ENCODE peak calls at places on chromosomes 6 and 20, in six cellular contexts. E is A673, D is HCEC 1CT, X is cardiac fibroblast, W is B cell, G is HepG2. T is an unnamed sample.

GRCh38 chr6:128259036-128259734 is 261.2 kb downstream of the PTPRK start:
- DNase-seq in X (no peak), G (no peak), E (no peak), W (no peak), D (no peak), T (no peak)

GRCh38 chr6:33018904-33019303 is 9.5 kb upstream of the HLA-DOA start:
- DNase-seq in E (no peak), W (peak), D (peak), G (no peak), X (peak), T (no peak)

GRCh38 chr6:6469074-6469473 is 119.4 kb upstream of the LY86 start:
- DNase-seq in G (no peak), E (no peak), W (no peak), D (no peak), X (no peak), T (no peak)

GRCh38 chr6:166097914-166098522 is 69.6 kb downstream of the TBXT start:
- DNase-seq in X (peak), G (peak), W (no peak), D (peak), E (peak), T (peak)

GRCh38 chr6:155270566-155271091 is 6.8 kb downstream of the CLDN20 start:
- DNase-seq in X (no peak), E (no peak), W (no peak), G (no peak), D (no peak), T (no peak)

GRCh38 chr6:145544031-145544430 is 191.3 kb downstream of the EPM2A start:
- DNase-seq in W (no peak), E (no peak), G (no peak), X (peak), D (peak), T (peak)

GRCh38 chr6:33692760-33693158 is 18.7 kb downstream of the UQCC2 start:
- DNase-seq in E (no peak), D (no peak), G (no peak), X (peak), W (peak), T (no peak)

GRCh38 chr20:37421988-37422387 is 76.0 kb downstream of the SRC start:
- DNase-seq in E (no peak), X (peak), W (no peak), D (no peak), G (no peak), T (no peak)

GRCh38 chr6:7770601-7771000 is 44.7 kb downstream of the BMP6 start:
- DNase-seq in W (no peak), E (no peak), X (no peak), D (no peak), G (no peak), T (no peak)

GRCh38 chr6:34964564-34964963 is 75.5 kb downstream of the ANKS1A start:
- DNase-seq in G (no peak), W (no peak), D (no peak), X (peak), E (no peak), T (no peak)

GRCh38 chr6:298233-299049 is 6.2 kb downstream of the DUSP22 start:
- DNase-seq in X (no peak), W (peak), E (no peak), D (no peak), G (no peak), T (no peak)

GRCh38 chr6:43973351-43973750 is 153.9 kb downstream of the MRPL14 start:
- DNase-seq in W (no peak), X (no peak), D (no peak), G (no peak), E (no peak), T (no peak)

GRCh38 chr6:2551705-2552104 is 199.0 kb downstream of the MYLK4 start:
- DNase-seq in E (no peak), G (no peak), W (no peak), X (no peak), D (no peak), T (no peak)

GRCh38 chr6:156309017-156309416 is 468.2 kb upstream of the ARID1B start:
- DNase-seq in E (no peak), G (no peak), W (no peak), D (no peak), X (no peak), T (no peak)

GRCh38 chr6:99016355-99016754 is 68.6 kb upstream of the FBXL4 start:
- DNase-seq in D (peak), X (peak), G (no peak), W (no peak), E (no peak), T (no peak)

GRCh38 chr6:87762116-87762515 is 60.1 kb upstream of the AKIRIN2 start:
- DNase-seq in E (no peak), D (no peak), G (no peak), X (peak), W (no peak), T (no peak)

GRCh38 chr6:111894951-111895350 is 21.7 kb upstream of the FYN start:
- DNase-seq in D (peak), X (peak), G (no peak), W (no peak), E (no peak), T (no peak)

GRCh38 chr6:64714073-64714472 is 993.0 kb downstream of the EYS start:
- DNase-seq in W (no peak), G (no peak), E (no peak), X (no peak), D (no peak), T (no peak)

GRCh38 chr20:1646975-1647431 is 10.6 kb downstream of the SIRPG start:
- DNase-seq in E (no peak), X (no peak), D (no peak), G (no peak), W (no peak), T (no peak)

GRCh38 chr6:139586273-139586672 is 211.8 kb upstream of the CITED2 start:
- DNase-seq in G (no peak), X (no peak), W (no peak), D (no peak), E (no peak), T (no peak)

GRCh38 chr6:90583179-90583578 is 3.7 kb downstream of the MAP3K7 start:
- DNase-seq in E (no peak), D (no peak), X (no peak), W (no peak), G (no peak), T (peak)

GRCh38 chr6:57974653-57975052 is 657.2 kb downstream of the PRIM2 start:
- DNase-seq in G (no peak), X (no peak), E (no peak), D (no peak), W (no peak), T (no peak)

GRCh38 chr6:154478691-154479090 is 31.8 kb downstream of the CNKSR3 start:
- DNase-seq in G (no peak), E (no peak), X (no peak), D (no peak), W (no peak), T (no peak)

GRCh38 chr6:23621026-23621425 is 505.0 kb upstream of the NRSN1 start:
- DNase-seq in X (peak), D (peak), E (peak), G (no peak), W (no peak), T (no peak)

GRCh38 chr20:22692119-22692475 is 107.7 kb upstream of the FOXA2 start:
- DNase-seq in X (no peak), G (no peak), E (no peak), D (no peak), W (no peak), T (no peak)

GRCh38 chr6:36962874-36963273 is 8.3 kb downstream of the PI16 start:
- DNase-seq in G (no peak), E (peak), X (peak), D (no peak), W (peak), T (no peak)

GRCh38 chr6:164098857-164099534 is 684.5 kb downstream of the QKI start:
- DNase-seq in D (no peak), W (no peak), G (peak), E (no peak), X (peak), T (no peak)

GRCh38 chr20:32028647-32029372 is 18.6 kb downstream of the CCM2L start:
- DNase-seq in E (peak), G (peak), X (peak), D (no peak), W (no peak), T (no peak)

GRCh38 chr20:44911264-44911921 is 1.5 kb downstream of the PABPC1L start:
- DNase-seq in W (peak), G (peak), E (peak), X (peak), D (peak), T (peak)

GRCh38 chr6:30192076-30192475 is 21.1 kb downstream of the TRIM26 start:
- DNase-seq in E (no peak), X (no peak), W (no peak), D (no peak), G (no peak), T (no peak)

GRCh38 chr6:21395121-21395520 is 198.4 kb upstream of the SOX4 start:
- DNase-seq in X (peak), W (no peak), G (no peak), D (no peak), E (no peak), T (no peak)